ENCODE peak calls at places on chromosomes 12 and 14, in four cellular contexts. O is H1, Q is NT2/D1, J is K562. P is an unnamed sample.

GRCh38 chr14:100979780-100980179 is 76.3 kb upstream of the RTL1 start:
- DNase-seq in O (no peak), Q (no peak), J (no peak), P (no peak)

GRCh38 chr12:42977451-42978230 is 388.1 kb upstream of the PRICKLE1 start:
- DNase-seq in O (no peak), Q (no peak), J (no peak), P (no peak)

GRCh38 chr14:86723254-86723624 is 1193.3 kb downstream of the FLRT2 start:
- DNase-seq in O (no peak), Q (no peak), J (no peak), P (no peak)

GRCh38 chr12:47231456-47231855 is 151.7 kb upstream of the AMIGO2 start:
- DNase-seq in O (no peak), Q (no peak), J (no peak), P (no peak)

GRCh38 chr12:97939141-97939540 is 476.5 kb downstream of the RMST start:
- DNase-seq in O (no peak), Q (no peak), J (no peak), P (no peak)

GRCh38 chr12:115199831-115200230 is 515.9 kb upstream of the TBX3 start:
- DNase-seq in O (no peak), Q (no peak), J (no peak), P (no peak)

GRCh38 chr12:132608231-132609171 is 1.9 kb downstream of the LRCOL1 start:
- DNase-seq in O (no peak), Q (no peak), J (no peak), P (no peak)

GRCh38 chr12:46386360-46386867 is 13.8 kb upstream of the SLC38A2 start:
- DNase-seq in O (no peak), Q (no peak), J (no peak), P (no peak)

GRCh38 chr12:75556306-75556899 is 45.0 kb upstream of the KRR1 start:
- DNase-seq in O (no peak), Q (no peak), J (no peak), P (no peak)

GRCh38 chr14:65101631-65102440 is 481 bp downstream of the MAX start:
- DNase-seq in O (peak; percentile 62), Q (no peak), J (no peak), P (no peak)

GRCh38 chr12:19482551-19483109 is 43.3 kb downstream of the AEBP2 start:
- DNase-seq in O (peak; percentile 61), Q (no peak), J (no peak), P (peak; percentile 84)

GRCh38 chr14:33986804-33987203 is 35.9 kb upstream of the EGLN3 start:
- DNase-seq in O (no peak), Q (no peak), J (no peak), P (no peak)

GRCh38 chr12:7354521-7354920 is 50.6 kb downstream of the ACSM4 start:
- DNase-seq in O (no peak), Q (no peak), J (no peak), P (no peak)

GRCh38 chr12:125069616-125070015 is 4.4 kb downstream of the AACS start:
- DNase-seq in O (no peak), Q (no peak), J (no peak), P (no peak)

GRCh38 chr14:34067587-34067986 is 116.7 kb upstream of the EGLN3 start:
- DNase-seq in O (no peak), Q (no peak), J (no peak), P (no peak)

GRCh38 chr12:91178139-91178561 is 4.5 kb downstream of the DCN start:
- DNase-seq in O (no peak), Q (no peak), J (no peak), P (no peak)

GRCh38 chr12:130835436-130835835 is 3.6 kb downstream of the STX2 start:
- DNase-seq in O (no peak), Q (no peak), J (no peak), P (no peak)

GRCh38 chr14:55339770-55340169 is 68.5 kb downstream of the FBXO34 start:
- DNase-seq in O (peak; percentile 33), Q (no peak), J (no peak), P (no peak)

GRCh38 chr14:72634910-72635647 is 258.8 kb downstream of the DPF3 start:
- DNase-seq in O (peak; percentile 19), Q (no peak), J (no peak), P (peak; percentile 57)

GRCh38 chr14:33956640-33957039 is 5.8 kb upstream of the EGLN3 start:
- DNase-seq in O (no peak), Q (no peak), J (no peak), P (peak; percentile 37)

GRCh38 chr14:92058006-92058917 is 18.4 kb upstream of the TRIP11 start:
- DNase-seq in O (peak; percentile 26), Q (no peak), J (no peak), P (no peak)

GRCh38 chr12:20426191-20426590 is 57.9 kb downstream of the PDE3A start:
- DNase-seq in O (no peak), Q (no peak), J (no peak), P (no peak)

GRCh38 chr12:117963836-117964235 is 5.0 kb downstream of the KSR2 start:
- DNase-seq in O (no peak), Q (no peak), J (no peak), P (no peak)

GRCh38 chr12:48813464-48814312 is 4.6 kb upstream of the CACNB3 start:
- DNase-seq in O (peak; percentile 82), Q (peak; percentile 55), J (no peak), P (no peak)

GRCh38 chr12:57657744-57658143 is 24.7 kb upstream of the B4GALNT1 start:
- DNase-seq in O (no peak), Q (no peak), J (no peak), P (no peak)

GRCh38 chr12:54262403-54262925 is 17.5 kb downstream of the CBX5 start:
- DNase-seq in O (no peak), Q (no peak), J (no peak), P (no peak)

GRCh38 chr14:101494826-101495225 is 66.5 kb upstream of the DIO3 start:
- DNase-seq in O (no peak), Q (no peak), J (no peak), P (no peak)

GRCh38 chr14:99531221-99532096 is 50.2 kb downstream of the CCNK start:
- DNase-seq in O (no peak), Q (no peak), J (no peak), P (no peak)

GRCh38 chr12:91287753-91288152 is 105.1 kb upstream of the DCN start:
- DNase-seq in O (no peak), Q (no peak), J (no peak), P (no peak)

GRCh38 chr12:132638541-132639408 is 20.2 kb downstream of the P2RX2 start:
- DNase-seq in O (peak; percentile 60), Q (no peak), J (peak; percentile 46), P (no peak)

GRCh38 chr12:111818340-111818739 is 23.7 kb upstream of the MAPKAPK5 start:
- DNase-seq in O (no peak), Q (no peak), J (no peak), P (no peak)

DNA sequence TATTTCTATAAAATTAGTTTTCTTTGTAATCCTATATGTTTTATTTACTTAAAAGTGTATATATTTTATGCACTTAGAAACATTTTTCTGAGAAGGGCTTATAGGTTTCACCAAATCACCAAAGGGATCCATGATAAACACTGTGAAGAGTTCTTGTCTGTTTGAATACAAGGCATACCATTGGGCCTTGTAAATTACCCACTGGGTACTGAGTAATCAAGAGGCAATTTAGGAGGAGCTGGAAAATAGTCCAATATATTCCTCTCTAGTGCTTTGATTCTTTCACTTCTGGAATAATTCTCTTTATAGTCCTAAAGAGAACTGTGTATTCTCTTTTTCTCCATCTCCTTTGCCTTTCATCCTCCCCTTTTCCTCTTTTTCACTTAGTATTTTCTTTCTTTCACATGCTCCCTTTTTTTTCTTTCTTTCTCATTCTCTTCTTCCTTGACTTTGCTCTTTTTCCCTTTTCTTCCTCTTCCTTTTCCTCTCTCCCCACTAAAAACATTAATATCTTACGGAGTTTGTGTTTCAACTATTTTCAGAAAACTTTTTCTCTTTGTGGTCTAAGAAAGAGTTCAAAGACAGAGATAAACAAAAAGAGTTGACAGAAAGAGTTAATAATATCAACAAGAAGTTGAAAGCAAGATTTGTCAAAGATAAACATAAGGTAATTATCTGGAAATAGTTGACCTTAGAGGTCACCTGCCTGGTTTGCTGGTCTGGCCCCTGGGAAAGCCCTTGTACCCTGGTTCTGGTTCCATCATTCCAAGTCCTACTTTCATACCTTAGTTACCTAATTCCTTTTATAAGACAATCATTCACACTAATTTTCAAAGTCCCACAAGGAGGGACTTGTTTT is 435.3 kb downstream of the RAD51B start:
- DNase-seq in O (no peak), Q (no peak), J (no peak), P (no peak)
- TF ChIP-seq ZNF274 in O (no peak), Q (no peak), J (no peak), P (no peak)

GRCh38 chr14:31388687-31389413 is 31.5 kb downstream of the HEATR5A start:
- DNase-seq in O (no peak), Q (no peak), J (no peak), P (no peak)

GRCh38 chr14:31389947-31390346 is 30.4 kb downstream of the HEATR5A start:
- DNase-seq in O (no peak), Q (no peak), J (no peak), P (no peak)

GRCh38 chr14:31391473-31391872 is 28.9 kb downstream of the HEATR5A start:
- DNase-seq in O (no peak), Q (no peak), J (no peak), P (no peak)

GRCh38 chr14:31395119-31395518 is 25.2 kb downstream of the HEATR5A start:
- DNase-seq in O (no peak), Q (no peak), J (no peak), P (no peak)

DNA sequence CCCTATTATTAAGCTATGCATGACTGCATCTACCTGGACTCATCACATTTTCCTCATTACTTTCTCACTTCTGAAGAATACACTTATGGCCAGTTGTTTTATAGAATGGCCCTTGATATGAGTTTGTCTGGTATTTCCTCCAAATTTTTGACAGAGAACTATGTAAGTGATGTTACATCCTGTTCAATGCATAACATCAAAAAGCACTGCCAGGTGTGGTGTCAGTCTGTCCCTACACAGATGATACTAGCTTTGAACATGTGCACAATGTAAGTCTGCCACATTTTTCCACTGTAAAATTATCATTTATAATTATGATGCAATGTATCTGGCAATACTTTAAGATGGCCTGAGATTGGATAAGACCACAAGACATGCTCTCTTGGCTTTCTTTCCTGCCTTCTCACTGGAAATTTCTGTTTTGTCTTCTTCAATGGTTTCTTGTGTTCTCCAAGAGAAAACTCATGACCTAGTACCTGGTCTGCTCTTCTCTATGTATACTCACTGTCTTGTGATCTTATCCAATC is 28.3 kb downstream of the HEATR5A start:
- DNase-seq in O (no peak), Q (no peak), J (no peak), P (no peak)
- H3K9ac ChIP-seq in O (peak overlapping the region; percentile 13), Q (no peak overlapping the region), J (no peak overlapping the region), P (no peak overlapping the region)

GRCh38 chr14:73788871-73789590 is 62.6 kb upstream of the PTGR2 start:
- DNase-seq in O (no peak), Q (no peak), J (no peak), P (no peak)
- TF ChIP-seq ZNF274 in O (no peak), Q (no peak), J (no peak), P (no peak)

DNA sequence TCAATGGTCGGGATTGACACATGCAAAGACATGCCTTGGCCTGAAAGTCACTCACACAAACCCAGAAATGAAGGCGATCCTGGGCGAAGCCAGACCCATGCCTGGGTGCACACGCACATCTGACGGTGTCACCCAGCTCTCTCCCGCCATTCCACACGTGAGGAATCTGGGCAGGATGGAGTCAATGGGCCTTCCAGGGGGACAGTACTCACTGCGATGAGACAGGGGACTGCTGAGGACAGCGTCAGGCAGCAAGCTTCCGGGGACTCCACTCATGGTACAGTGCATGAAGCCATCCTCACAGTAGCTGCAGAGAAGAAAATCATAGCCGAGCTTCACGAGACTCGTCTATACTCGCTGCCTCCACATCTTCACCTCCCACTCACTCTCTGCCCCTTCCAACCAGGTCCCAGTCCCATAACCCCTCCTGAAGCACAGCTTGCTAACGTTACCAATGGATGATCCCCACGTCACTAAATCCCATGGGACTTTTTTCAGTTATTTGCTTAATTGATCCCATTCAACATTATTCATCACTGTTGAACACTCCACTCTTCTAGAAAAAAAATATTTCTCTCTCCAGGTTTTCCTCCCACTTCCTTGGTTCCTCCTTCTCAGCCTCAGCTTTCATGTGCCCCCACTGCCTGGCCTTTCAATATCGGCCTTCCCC is 77.8 kb downstream of the VWF start:
- DNase-seq in O (no peak), Q (no peak), J (no peak), P (no peak)
- H3K9ac ChIP-seq in O (no peak overlapping the region), Q (no peak overlapping the region), J (no peak overlapping the region), P (no peak overlapping the region)